ENCODE peak calls at places on chromosomes 5 and 9, in six cellular contexts. Y, S, O, X, I and T are unnamed samples.

GRCh38 chr5:168607946-168608345 is 28.8 kb upstream of the PANK3 start:
- DNase-seq in Y (no peak), S (no peak), O (no peak), X (no peak), I (no peak), T (no peak)

GRCh38 chr9:98218562-98219363 is 26.3 kb upstream of the CORO2A start:
- DNase-seq in Y (peak), S (peak), O (no peak), X (no peak), I (no peak), T (no peak)

GRCh38 chr9:134628354-134628736 is 13.3 kb upstream of the COL5A1 start:
- DNase-seq in Y (no peak), S (no peak), O (no peak), X (no peak), I (no peak), T (no peak)

GRCh38 chr5:56711191-56711590 is 104.2 kb upstream of the MAP3K1 start:
- DNase-seq in Y (peak), S (peak), O (peak), X (no peak), I (no peak), T (no peak)

GRCh38 chr9:16426716-16427115 is 443.8 kb downstream of the BNC2 start:
- DNase-seq in Y (no peak), S (no peak), O (no peak), X (no peak), I (no peak), T (no peak)

GRCh38 chr9:34554211-34555001 is 31.6 kb upstream of the ENHO start:
- DNase-seq in Y (no peak), S (no peak), O (peak), X (no peak), I (no peak), T (no peak)

GRCh38 chr5:60677831-60678664 is 21.9 kb downstream of the DEPDC1B start:
- DNase-seq in Y (peak), S (peak), O (peak), X (no peak), I (peak), T (no peak)

GRCh38 chr9:137058651-137059234 is 4.9 kb upstream of the ENTPD2 start:
- DNase-seq in Y (no peak), S (no peak), O (no peak), X (no peak), I (no peak), T (no peak)

GRCh38 chr5:97844797-97845196 is 661.8 kb upstream of the RIOK2 start:
- DNase-seq in Y (no peak), S (no peak), O (no peak), X (no peak), I (no peak), T (no peak)

GRCh38 chr5:51148437-51148836 is 234.8 kb upstream of the ISL1 start:
- DNase-seq in Y (no peak), S (no peak), O (no peak), X (no peak), I (no peak), T (no peak)

GRCh38 chr9:83023151-83023550 is 39.8 kb downstream of the RASEF start:
- DNase-seq in Y (no peak), S (no peak), O (no peak), X (no peak), I (no peak), T (no peak)

GRCh38 chr5:178426326-178427130 is 163.7 kb downstream of the COL23A1 start:
- DNase-seq in Y (no peak), S (no peak), O (no peak), X (no peak), I (no peak), T (no peak)

GRCh38 chr9:136545065-136545965 is 533 bp downstream of the NOTCH1 start:
- DNase-seq in Y (no peak), S (no peak), O (peak), X (no peak), I (no peak), T (no peak)

GRCh38 chr9:129284607-129285291 is 106.7 kb upstream of the IER5L start:
- DNase-seq in Y (no peak), S (no peak), O (no peak), X (no peak), I (no peak), T (no peak)

GRCh38 chr9:125293134-125293533 is 31.5 kb downstream of the GAPVD1 start:
- DNase-seq in Y (no peak), S (no peak), O (no peak), X (no peak), I (no peak), T (no peak)

GRCh38 chr5:34053133-34053532 is 10.1 kb upstream of the C1QTNF3 start:
- DNase-seq in Y (peak), S (peak), O (peak), X (no peak), I (no peak), T (no peak)

GRCh38 chr5:140575309-140575708 is 10.7 kb downstream of the SLC35A4 start:
- DNase-seq in Y (no peak), S (peak), O (peak), X (peak), I (no peak), T (peak)

GRCh38 chr5:62569466-62569865 is 9.2 kb upstream of the LRRC70 start:
- DNase-seq in Y (peak), S (no peak), O (no peak), X (no peak), I (no peak), T (no peak)

GRCh38 chr5:103424453-103425205 is 138.0 kb downstream of the NUDT12 start:
- DNase-seq in Y (peak), S (no peak), O (peak), X (no peak), I (no peak), T (no peak)

GRCh38 chr5:82031220-82032119 is 59.6 kb downstream of the ATG10 start:
- DNase-seq in Y (no peak), S (no peak), O (no peak), X (no peak), I (no peak), T (no peak)

GRCh38 chr5:32541241-32541640 is 44.1 kb upstream of the SUB1 start:
- DNase-seq in Y (peak), S (no peak), O (no peak), X (no peak), I (no peak), T (no peak)

GRCh38 chr5:171162602-171163001 is 146.4 kb upstream of the TLX3 start:
- DNase-seq in Y (peak), S (peak), O (peak), X (peak), I (peak), T (no peak)

GRCh38 chr9:113963914-113964739 is 88.0 kb downstream of the ZNF618 start:
- DNase-seq in Y (peak), S (no peak), O (no peak), X (no peak), I (no peak), T (no peak)

GRCh38 chr5:57316798-57317327 is 143.0 kb downstream of the GPBP1 start:
- DNase-seq in Y (peak), S (peak), O (peak), X (no peak), I (no peak), T (no peak)

GRCh38 chr5:125928663-125929062 is 494.5 kb upstream of the GRAMD2B start:
- DNase-seq in Y (peak), S (peak), O (no peak), X (no peak), I (no peak), T (no peak)

DNA sequence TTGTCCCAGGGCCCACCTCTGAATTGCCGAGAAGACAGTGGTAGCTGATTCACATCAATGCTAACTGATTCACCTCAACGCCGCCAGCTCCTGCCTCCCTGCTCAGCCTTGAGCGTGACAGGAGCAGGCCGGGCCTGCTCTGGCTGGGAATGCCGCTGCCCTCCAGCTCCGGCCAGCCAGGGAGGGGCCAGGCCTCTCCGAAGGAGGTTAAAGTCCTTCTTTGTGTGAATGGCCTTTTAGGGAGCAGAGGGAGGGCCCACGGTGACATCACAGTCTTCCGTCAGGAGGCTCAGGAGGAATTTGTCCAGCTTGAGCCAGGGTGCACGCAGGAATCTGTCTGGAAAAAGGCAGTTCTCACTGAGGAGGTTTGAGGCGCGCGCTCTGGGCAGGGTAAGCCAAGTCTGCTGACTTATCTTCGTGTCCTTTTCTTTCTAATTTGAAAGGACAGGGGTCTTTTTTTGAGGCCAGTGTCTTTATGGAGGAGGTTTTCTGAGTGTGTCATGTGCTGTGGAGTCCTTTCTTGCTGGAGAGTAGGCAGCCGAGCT is 82.7 kb downstream of the C9orf152 start:
- DNase-seq in Y (peak), S (no peak), O (peak), X (no peak), I (peak), T (peak)
- H3K4me3 ChIP-seq in Y (peak), S (no peak), O (peak), X (no peak), I (peak), T (peak)

GRCh38 chr9:77647267-77647658 is 859 bp downstream of the GNA14 start:
- DNase-seq in Y (no peak), S (no peak), O (no peak), X (no peak), I (no peak), T (no peak)
- H3K4me3 ChIP-seq in Y (peak), S (no peak), O (peak), X (no peak), I (no peak), T (peak)

GRCh38 chr9:127936347-127936852 is 1.3 kb downstream of the DPM2 start:
- DNase-seq in Y (no peak), S (no peak), O (no peak), X (no peak), I (no peak), T (no peak)

GRCh38 chr9:127937383-127938297 is at the start of gene DPM2:
- DNase-seq in Y (peak), S (peak), O (peak), X (peak), I (peak), T (peak)

GRCh38 chr9:127937046-127937382 is 640 bp downstream of the DPM2 start:
- DNase-seq in Y (no peak), S (no peak), O (no peak), X (no peak), I (no peak), T (no peak)

GRCh38 chr9:127940598-127940997 is 2.9 kb upstream of the DPM2 start:
- DNase-seq in Y (no peak), S (no peak), O (no peak), X (no peak), I (no peak), T (no peak)

GRCh38 chr9:127938298-127938690 is 640 bp upstream of the DPM2 start:
- DNase-seq in Y (no peak), S (no peak), O (peak), X (no peak), I (no peak), T (no peak)
- H3K4me3 ChIP-seq in Y (peak), S (no peak), O (peak), X (peak), I (peak), T (peak)

DNA sequence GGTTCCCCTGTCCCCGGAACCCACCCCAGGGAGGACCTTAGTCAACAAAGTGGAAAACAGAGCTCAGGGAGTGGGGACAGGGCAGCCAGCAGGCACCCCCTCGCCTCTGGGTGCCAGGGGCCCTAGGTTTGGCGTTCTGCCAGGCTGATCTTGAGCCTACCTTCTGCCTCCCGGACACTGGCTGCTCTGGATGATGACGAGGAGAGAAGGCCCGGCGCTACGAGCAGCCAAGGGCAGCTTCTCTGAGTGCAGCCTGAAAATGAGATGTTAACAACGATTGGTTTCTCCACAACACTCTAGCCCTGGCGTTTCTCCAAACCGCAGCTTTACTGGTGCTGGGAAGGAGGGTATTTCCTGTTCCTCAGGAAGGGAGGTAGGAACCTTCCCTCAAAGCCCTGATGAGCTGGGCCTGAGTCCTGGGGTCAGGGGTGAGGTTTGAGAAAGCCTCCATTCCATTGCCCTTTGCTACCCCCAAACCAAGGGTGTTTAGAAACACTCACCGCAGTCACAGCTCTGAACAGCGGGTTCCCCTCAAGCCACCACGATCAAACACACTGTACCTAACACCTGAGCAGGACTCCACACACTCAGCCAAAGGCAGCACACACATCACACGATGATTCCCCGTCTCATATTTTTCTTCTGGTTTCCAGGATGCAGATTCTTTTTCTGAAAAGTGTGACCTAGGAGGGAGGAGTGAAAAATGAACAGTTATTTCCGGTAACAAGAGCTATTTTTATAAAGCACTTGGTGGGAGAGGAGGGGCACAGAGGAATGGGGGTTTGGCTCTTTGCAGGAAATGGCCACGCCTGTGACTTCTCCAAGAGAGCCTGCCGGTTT is at the start of gene STING1:
- DNase-seq in Y (peak), S (peak), O (peak), X (peak), I (no peak), T (peak)
- H3K4me3 ChIP-seq in Y (peak), S (peak), O (peak), X (peak), I (no peak), T (peak)

DNA sequence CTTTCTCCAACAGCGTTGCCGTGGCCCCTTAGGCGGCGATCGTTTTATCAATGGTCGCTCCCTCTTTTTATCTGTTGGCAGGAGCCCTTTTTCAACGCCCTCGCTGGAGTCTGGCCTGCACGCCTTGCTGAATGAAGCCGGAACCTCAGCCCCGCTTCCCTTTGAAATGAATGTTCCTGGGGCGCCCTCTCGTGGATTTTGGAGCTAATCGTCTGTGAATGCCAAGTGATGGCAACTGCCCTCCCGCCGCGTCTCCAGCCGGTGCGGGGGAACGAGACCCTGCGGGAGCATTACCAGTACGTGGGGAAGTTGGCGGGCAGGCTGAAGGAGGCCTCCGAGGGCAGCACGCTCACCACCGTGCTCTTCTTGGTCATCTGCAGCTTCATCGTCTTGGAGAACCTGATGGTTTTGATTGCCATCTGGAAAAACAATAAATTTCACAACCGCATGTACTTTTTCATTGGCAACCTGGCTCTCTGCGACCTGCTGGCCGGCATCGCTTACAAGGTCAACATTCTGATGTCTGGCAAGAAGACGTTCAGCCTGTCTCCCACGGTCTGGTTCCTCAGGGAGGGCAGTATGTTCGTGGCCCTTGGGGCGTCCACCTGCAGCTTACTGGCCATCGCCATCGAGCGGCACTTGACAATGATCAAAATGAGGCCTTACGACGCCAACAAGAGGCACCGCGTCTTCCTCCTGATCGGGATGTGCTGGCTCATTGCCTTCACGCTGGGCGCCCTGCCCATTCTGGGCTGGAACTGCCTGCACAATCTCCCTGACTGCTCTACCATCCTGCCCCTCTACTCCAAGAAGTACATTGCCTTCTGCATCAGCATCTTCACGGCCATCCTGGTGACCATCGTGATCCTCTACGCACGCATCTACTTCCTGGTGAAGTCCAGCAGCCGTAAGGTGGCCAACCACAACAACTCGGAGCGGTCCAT is 10.0 kb downstream of the S1PR3 start:
- DNase-seq in Y (peak), S (peak), O (peak), X (peak), I (peak), T (peak)
- H3K4me3 ChIP-seq in Y (no peak), S (peak), O (peak), X (no peak), I (no peak), T (no peak)